ENCODE peak calls at places on chromosomes 1 and 21, in four cellular contexts. G is HepG2, L is H1, F is GM12878. Q is an unnamed sample.

GRCh38 chr21:35940074-35940927 is 120.0 kb downstream of the SETD4 start:
- DNase-seq in G (peak; percentile 45), L (no peak), F (no peak), Q (peak; percentile 70)

GRCh38 chr1:17420361-17420760 is 19.1 kb downstream of the RCC2 start:
- DNase-seq in G (no peak), L (no peak), F (no peak), Q (no peak)

GRCh38 chr1:84996846-84997666 is at the start of gene MCOLN2:
- DNase-seq in G (no peak), L (no peak), F (no peak), Q (peak; percentile 61)

GRCh38 chr21:34813266-34813886 is 144.6 kb downstream of the CLIC6 start:
- DNase-seq in G (no peak), L (no peak), F (no peak), Q (no peak)

GRCh38 chr1:31793086-31793485 is 22.7 kb downstream of the SPOCD1 start:
- DNase-seq in G (no peak), L (no peak), F (no peak), Q (no peak)

GRCh38 chr21:35428489-35428888 is 379.4 kb upstream of the RUNX1 start:
- DNase-seq in G (no peak), L (no peak), F (no peak), Q (no peak)

GRCh38 chr1:36658838-36659237 is 176.1 kb upstream of the CSF3R start:
- DNase-seq in G (no peak), L (no peak), F (no peak), Q (no peak)

GRCh38 chr1:32240140-32240951 is 6.7 kb upstream of the FAM167B start:
- DNase-seq in G (no peak), L (peak; percentile 85), F (no peak), Q (no peak)

GRCh38 chr1:205248793-205249601 is 21.3 kb downstream of the TMCC2 start:
- DNase-seq in G (no peak), L (no peak), F (no peak), Q (peak; percentile 68)

GRCh38 chr1:236545621-236546169 is 21.9 kb downstream of the LGALS8 start:
- DNase-seq in G (no peak), L (no peak), F (no peak), Q (no peak)

GRCh38 chr1:193111641-193112090 is 6.5 kb upstream of the GLRX2 start:
- DNase-seq in G (peak; percentile 67), L (no peak), F (no peak), Q (no peak)
- TF ChIP-seq HDAC6 in G (no peak), L (no peak), F (no peak), Q (no peak)

DNA sequence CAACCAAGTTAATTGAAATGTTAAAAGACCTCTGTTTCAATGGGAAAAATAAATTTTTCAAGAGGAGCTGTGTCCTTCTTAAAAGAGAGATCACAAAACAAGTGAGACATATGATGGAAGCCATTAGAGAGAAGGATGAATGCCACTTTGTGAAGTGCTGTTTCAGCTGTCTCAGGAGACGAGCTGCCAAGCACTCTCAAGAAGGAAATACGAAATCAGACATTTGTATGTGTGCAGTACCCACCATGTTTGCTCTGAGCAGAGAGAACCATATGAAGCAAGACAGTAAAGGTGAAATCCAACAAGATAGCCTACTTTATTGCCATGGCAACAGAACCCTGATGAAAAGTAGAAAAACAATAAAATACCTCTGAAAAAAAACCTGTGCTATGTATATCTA is 168.1 kb downstream of the AMY1C start:
- DNase-seq in G (no peak), L (no peak), F (no peak), Q (no peak)
- TF ChIP-seq KDM1A in G (no peak), L (no peak), F (no peak), Q (no peak)

GRCh38 chr1:15323989-15324866 is 77.2 kb downstream of the FHAD1 start:
- DNase-seq in G (no peak), L (no peak), F (no peak), Q (no peak)

GRCh38 chr1:15321601-15322000 is 74.6 kb downstream of the FHAD1 start:
- DNase-seq in G (no peak), L (no peak), F (no peak), Q (no peak)

GRCh38 chr1:15323351-15323988 is 76.4 kb downstream of the FHAD1 start:
- DNase-seq in G (peak; percentile 42), L (peak; percentile 34), F (no peak), Q (peak; percentile 73)

GRCh38 chr1:15324867-15325335 is 77.9 kb downstream of the FHAD1 start:
- DNase-seq in G (no peak), L (no peak), F (no peak), Q (no peak)

DNA sequence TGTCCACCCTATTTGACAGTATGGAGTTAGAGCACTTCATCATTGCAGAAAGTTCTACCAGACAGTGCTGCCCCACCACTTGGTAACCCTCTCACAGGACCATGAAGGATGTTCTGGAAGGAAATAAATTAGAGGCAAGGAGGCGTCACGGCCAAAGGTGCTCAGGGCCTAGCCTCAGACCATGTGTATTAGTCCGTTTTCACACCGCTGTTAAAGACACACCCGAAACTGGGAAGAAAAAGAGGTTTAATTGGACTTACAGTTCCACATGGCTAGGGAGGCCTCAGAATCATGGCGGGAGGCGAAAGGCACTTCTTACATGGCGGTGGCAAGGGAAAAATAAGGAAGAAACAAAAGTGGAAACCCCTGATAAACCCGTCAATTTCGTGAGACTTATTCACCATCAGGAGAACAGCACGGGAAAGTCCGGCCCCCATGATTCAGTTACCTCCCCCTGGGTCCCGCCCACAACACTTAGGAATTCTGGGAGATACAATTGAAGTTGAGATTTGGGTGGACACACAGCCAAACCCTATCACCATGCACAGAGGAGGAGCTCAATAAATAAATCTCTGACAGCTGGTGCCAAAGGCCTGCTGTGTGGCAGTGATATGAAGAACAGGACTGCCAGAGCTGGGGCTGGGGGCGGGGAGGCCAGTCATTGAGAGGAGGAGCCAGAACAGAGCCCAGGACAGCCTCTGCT is 75.8 kb downstream of the FHAD1 start:
- DNase-seq in G (no peak), L (no peak), F (no peak), Q (peak; percentile 84)
- TF ChIP-seq HDAC6 in G (no peak), L (no peak), F (no peak), Q (no peak)

GRCh38 chr1:55124470-55124869 is 85.1 kb downstream of the PCSK9 start:
- DNase-seq in G (no peak), L (no peak), F (no peak), Q (no peak)

GRCh38 chr1:55128418-55128817 is 86.7 kb downstream of the USP24 start:
- DNase-seq in G (peak; percentile 7), L (no peak), F (no peak), Q (no peak)

GRCh38 chr1:55131218-55131617 is 83.9 kb downstream of the USP24 start:
- DNase-seq in G (no peak), L (no peak), F (no peak), Q (no peak)

GRCh38 chr1:55129194-55129728 is 85.9 kb downstream of the USP24 start:
- DNase-seq in G (no peak), L (no peak), F (no peak), Q (no peak)

DNA sequence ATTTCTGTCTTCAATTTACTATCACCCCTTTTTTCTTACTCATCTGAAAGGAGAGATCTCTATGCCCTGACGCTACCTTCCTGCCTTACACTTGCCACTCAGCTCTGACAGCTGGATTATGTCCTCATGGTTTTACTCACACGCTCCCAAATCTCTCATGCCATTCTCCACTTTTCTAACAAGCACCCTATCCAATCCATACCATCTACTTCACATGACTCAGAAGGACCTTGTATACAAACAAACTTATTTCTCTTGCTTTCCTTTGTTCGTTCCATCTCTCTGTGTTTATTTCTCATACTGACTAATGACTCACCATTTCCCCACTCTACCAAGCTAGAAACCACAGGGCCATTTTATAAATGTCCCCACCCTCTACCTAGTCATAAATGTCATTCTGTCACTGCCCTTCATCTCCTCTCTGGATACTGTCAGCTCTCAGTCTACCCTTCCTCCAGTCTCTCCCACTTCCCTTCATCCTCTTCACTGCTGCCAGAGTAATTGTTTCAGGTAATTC is 87.3 kb downstream of the USP24 start:
- DNase-seq in G (no peak), L (no peak), F (peak; percentile 20), Q (no peak)
- TF ChIP-seq KDM1A in G (no peak), L (no peak), F (no peak), Q (no peak)

GRCh38 chr1:97986041-97987005 is 65.5 kb upstream of the DPYD start:
- DNase-seq in G (no peak), L (no peak), F (no peak), Q (no peak)

GRCh38 chr1:97983132-97983531 is 62.3 kb upstream of the DPYD start:
- DNase-seq in G (no peak), L (no peak), F (no peak), Q (no peak)

DNA sequence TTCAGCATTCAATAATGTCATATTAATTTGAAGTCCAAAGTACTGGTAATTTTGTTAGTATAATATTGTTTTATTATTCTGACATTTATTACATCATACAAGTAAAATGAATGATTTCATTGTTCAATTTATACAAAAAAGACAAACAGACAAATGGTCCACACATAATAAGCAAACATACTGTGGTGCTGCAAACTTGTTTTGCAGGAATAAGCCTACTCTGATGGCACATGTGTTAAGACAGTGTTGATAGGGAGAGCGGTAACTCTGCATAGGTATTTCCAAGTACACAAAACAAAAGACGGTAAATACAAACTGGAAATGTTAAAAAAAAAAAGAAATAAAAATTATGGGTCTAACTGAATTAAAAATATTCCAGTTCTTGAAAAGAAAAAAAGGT is 59.7 kb upstream of the DPYD start:
- DNase-seq in G (no peak), L (no peak), F (no peak), Q (no peak)
- TF ChIP-seq HDAC6 in G (no peak), L (no peak), F (no peak), Q (no peak)

Q was measured in K562.